ENCODE peak calls at places on chromosomes 11 and 22, in five cellular contexts. Q is HEK293T; Z is DMS153; C is fibroblast of mammary gland; U is stimulated activated CD4-positive, alpha-beta T cell treated with anti-CD3 and anti-CD28 coated beads, TNF-alpha, amount 100 ng/mL, for 48 hours. G is an unnamed sample.

GRCh38 chr22:26534166-26534855 is 22.0 kb upstream of the TFIP11 start:
- DNase-seq in Q (no peak), Z (no peak), C (no peak), U (no peak), G (no peak)

GRCh38 chr11:127713226-127713625 is 712.7 kb upstream of the KIRREL3 start:
- DNase-seq in Q (no peak), Z (no peak), C (no peak), U (no peak), G (no peak)

GRCh38 chr22:47987885-47988515 is 1225.5 kb downstream of the TBC1D22A start:
- DNase-seq in Q (no peak), Z (no peak), C (no peak), U (no peak), G (no peak)

GRCh38 chr11:8839957-8840945 is 70.7 kb upstream of the AKIP1 start:
- DNase-seq in Q (no peak), Z (peak), C (no peak), U (peak), G (no peak)

GRCh38 chr11:118615996-118616395 is 8.6 kb downstream of the PHLDB1 start:
- DNase-seq in Q (no peak), Z (no peak), C (no peak), U (no peak), G (no peak)

GRCh38 chr11:115717215-115717584 is 213.0 kb upstream of the CADM1 start:
- DNase-seq in Q (no peak), Z (no peak), C (no peak), U (no peak), G (no peak)

GRCh38 chr11:27861706-27862430 is 161.6 kb upstream of the BDNF start:
- DNase-seq in Q (no peak), Z (no peak), C (peak), U (no peak), G (no peak)

GRCh38 chr11:64060861-64061444 is 25.2 kb downstream of the FLRT1 start:
- DNase-seq in Q (peak), Z (peak), C (peak), U (peak), G (peak)

GRCh38 chr22:17890892-17891291 is 116.6 kb upstream of the BID start:
- DNase-seq in Q (no peak), Z (no peak), C (peak), U (no peak), G (no peak)

GRCh38 chr22:19663821-19664325 is 50.4 kb upstream of the SEPTIN5 start:
- DNase-seq in Q (no peak), Z (peak), C (peak), U (no peak), G (no peak)

GRCh38 chr22:37207981-37208380 is 4.3 kb downstream of the SSTR3 start:
- DNase-seq in Q (no peak), Z (no peak), C (no peak), U (no peak), G (no peak)

GRCh38 chr11:46637546-46637945 is 20.2 kb downstream of the ATG13 start:
- DNase-seq in Q (no peak), Z (no peak), C (no peak), U (no peak), G (no peak)

GRCh38 chr11:26512196-26512595 is 59.9 kb downstream of the MUC15 start:
- DNase-seq in Q (no peak), Z (no peak), C (no peak), U (no peak), G (no peak)

GRCh38 chr22:47997052-47997568 is 1234.7 kb downstream of the TBC1D22A start:
- DNase-seq in Q (no peak), Z (no peak), C (no peak), U (no peak), G (no peak)

GRCh38 chr11:107956543-107956942 is 28.3 kb downstream of the RAB39A start:
- DNase-seq in Q (no peak), Z (no peak), C (no peak), U (no peak), G (no peak)

GRCh38 chr11:68643576-68643975 is 40.8 kb upstream of the GAL start:
- DNase-seq in Q (no peak), Z (peak), C (peak), U (no peak), G (no peak)

GRCh38 chr11:113859665-113860064 is 15.7 kb downstream of the USP28 start:
- DNase-seq in Q (no peak), Z (no peak), C (no peak), U (no peak), G (no peak)

GRCh38 chr11:130168105-130168504 is 8.5 kb downstream of the ST14 start:
- DNase-seq in Q (no peak), Z (no peak), C (peak), U (no peak), G (no peak)

GRCh38 chr11:114606003-114606801 is 10.6 kb upstream of the NXPE4 start:
- DNase-seq in Q (no peak), Z (no peak), C (peak), U (no peak), G (no peak)

GRCh38 chr11:8019671-8020597 is 32.8 kb downstream of the EIF3F start:
- DNase-seq in Q (peak), Z (no peak), C (peak), U (no peak), G (peak)

GRCh38 chr22:48811885-48812284 is 1015.8 kb downstream of the BRD1 start:
- DNase-seq in Q (no peak), Z (peak), C (no peak), U (no peak), G (no peak)